ENCODE peak calls at places on chromosomes 16 and 17, in nine cellular contexts. Q is GM12891, X is heart left ventricle, D is stomach, K is tibial nerve, B is lower leg skin, M is transverse colon, F is IMR-90, S is Peyer's patch. L is an unnamed sample.

GRCh38 chr16:56195151-56195550 is 3.9 kb downstream of the GNAO1 start:
- DNase-seq in Q (no peak), X (no peak), D (no peak), K (no peak), B (no peak), M (no peak), F (no peak), S (no peak), L (no peak)

GRCh38 chr17:70251704-70252103 is 82.4 kb downstream of the KCNJ2 start:
- DNase-seq in Q (no peak), X (no peak), D (no peak), K (no peak), B (no peak), M (no peak), F (no peak), S (no peak), L (no peak)

GRCh38 chr16:87874639-87875472 is 5.5 kb upstream of the SLC7A5 start:
- DNase-seq in Q (no peak), X (no peak), D (no peak), K (no peak), B (no peak), M (no peak), F (no peak), S (no peak), L (no peak)

GRCh38 chr17:75625813-75626486 is 7.3 kb upstream of the SMIM5 start:
- DNase-seq in Q (peak; percentile 88), X (peak; percentile 58), D (no peak), K (no peak), B (no peak), M (no peak), F (peak; percentile 4), S (no peak), L (no peak)

GRCh38 chr16:85451646-85452363 is 161.3 kb upstream of the GSE1 start:
- DNase-seq in Q (no peak), X (no peak), D (no peak), K (no peak), B (no peak), M (no peak), F (no peak), S (no peak), L (no peak)

GRCh38 chr17:1179635-1180433 is at the start of gene ABR:
- DNase-seq in Q (peak; percentile 74), X (peak; percentile 81), D (peak; percentile 51), K (no peak), B (no peak), M (peak; percentile 46), F (peak; percentile 26), S (peak; percentile 71), L (peak; percentile 81)

GRCh38 chr17:77038860-77039555 is 101.8 kb upstream of the SEC14L1 start:
- DNase-seq in Q (no peak), X (no peak), D (no peak), K (no peak), B (no peak), M (no peak), F (no peak), S (no peak), L (no peak)

GRCh38 chr17:81365148-81365600 is 30.1 kb upstream of the BAHCC1 start:
- DNase-seq in Q (no peak), X (peak; percentile 74), D (peak; percentile 89), K (no peak), B (no peak), M (peak; percentile 77), F (peak; percentile 84), S (peak; percentile 86), L (no peak)

DNA sequence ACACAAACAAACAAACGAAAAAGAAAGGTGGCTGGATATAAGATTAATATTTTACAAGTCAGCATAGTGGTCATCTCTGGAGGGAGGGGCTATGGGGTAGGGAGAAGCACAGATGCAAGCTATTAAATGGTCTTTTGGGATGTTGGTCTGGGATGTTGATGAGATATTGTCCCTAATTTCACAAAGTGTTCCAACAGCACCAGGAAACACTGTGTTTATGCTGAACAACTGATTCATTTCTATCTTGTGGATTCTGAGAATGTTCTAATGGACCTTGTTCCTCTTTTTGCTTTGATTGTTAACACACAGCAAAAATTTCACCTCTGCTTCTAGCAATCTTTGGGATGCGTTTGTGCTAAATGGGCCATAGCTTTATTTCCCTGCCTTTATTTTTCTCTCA is 9.7 kb downstream of the PECAM1 start:
- DNase-seq in Q (no peak), X (no peak), D (no peak), K (no peak), B (no peak), M (no peak), F (no peak), S (no peak), L (no peak)
- TF ChIP-seq POLR2A in Q (no peak), X (no peak), D (no peak), K (no peak), B (no peak), M (no peak), F (no peak), S (no peak), L (no peak)

DNA sequence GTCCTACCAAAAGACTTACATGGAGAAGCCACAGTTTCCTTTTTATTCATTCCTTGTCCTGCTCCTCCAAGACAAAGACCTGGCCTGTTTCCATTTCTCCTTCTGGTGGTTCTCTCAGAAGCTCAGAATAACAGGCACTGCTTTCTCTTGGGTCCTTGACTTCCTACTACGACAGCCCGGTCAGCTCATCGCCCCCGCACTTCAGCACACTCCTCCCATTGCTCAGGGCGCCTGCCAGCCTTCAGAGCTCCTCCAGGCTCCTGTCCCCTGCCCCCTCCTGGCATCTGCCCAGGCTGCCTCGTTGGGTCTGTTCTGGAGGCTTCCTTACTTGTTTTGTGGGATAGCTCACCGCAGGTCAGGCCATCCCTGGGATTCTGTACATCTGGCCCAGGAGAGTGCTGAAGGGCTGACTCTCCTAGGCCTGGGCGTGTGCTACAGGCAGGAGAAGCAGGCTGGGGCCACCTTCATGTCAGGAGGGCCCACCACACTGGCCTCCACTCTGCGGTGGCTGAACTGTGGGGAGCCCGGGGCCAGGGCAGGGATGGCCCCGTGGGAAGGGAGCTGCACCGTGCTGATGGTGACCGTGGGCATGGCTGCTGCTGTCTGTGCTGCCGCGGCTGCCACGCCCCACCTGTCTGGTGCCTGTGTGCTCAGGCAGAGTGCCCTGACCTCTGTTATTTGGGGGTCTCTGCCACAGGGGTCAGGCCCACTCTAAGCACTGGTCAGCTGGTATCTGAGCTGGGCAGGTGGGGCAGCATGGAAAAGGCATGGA is 17.7 kb downstream of the TCF25 start:
- DNase-seq in Q (no peak), X (no peak), D (no peak), K (no peak), B (no peak), M (no peak), F (no peak), S (no peak), L (no peak)
- TF ChIP-seq POLR2A in Q (no peak), X (no peak), D (no peak), K (no peak), B (no peak), M (no peak), F (no peak), S (no peak), L (no peak)

GRCh38 chr17:55343900-55344513 is 77.6 kb downstream of the MMD start:
- DNase-seq in Q (no peak), X (no peak), D (no peak), K (no peak), B (no peak), M (no peak), F (no peak), S (no peak), L (no peak)

GRCh38 chr17:55346658-55347057 is 75.0 kb downstream of the MMD start:
- DNase-seq in Q (no peak), X (no peak), D (no peak), K (no peak), B (no peak), M (no peak), F (no peak), S (no peak), L (no peak)

GRCh38 chr17:55344514-55344997 is 77.1 kb downstream of the MMD start:
- DNase-seq in Q (no peak), X (no peak), D (no peak), K (no peak), B (no peak), M (no peak), F (no peak), S (no peak), L (no peak)

GRCh38 chr17:55343114-55343513 is 78.4 kb downstream of the HLF start:
- DNase-seq in Q (no peak), X (no peak), D (no peak), K (no peak), B (no peak), M (no peak), F (no peak), S (no peak), L (no peak)

GRCh38 chr17:55345132-55345531 is 76.5 kb downstream of the MMD start:
- DNase-seq in Q (no peak), X (no peak), D (no peak), K (no peak), B (no peak), M (no peak), F (no peak), S (no peak), L (no peak)
- TF ChIP-seq POLR2A in Q (no peak), X (no peak), D (no peak), K (no peak), B (no peak), M (no peak), F (no peak), S (no peak), L (no peak)

GRCh38 chr16:4273858-4274291 is 1.1 kb upstream of the TFAP4 start:
- DNase-seq in Q (no peak), X (peak; percentile 82), D (peak; percentile 62), K (no peak), B (peak; percentile 48), M (peak; percentile 55), F (peak; percentile 22), S (peak; percentile 70), L (peak; percentile 83)

GRCh38 chr16:4272114-4272954 is 489 bp downstream of the TFAP4 start:
- DNase-seq in Q (no peak), X (peak; percentile 76), D (peak; percentile 45), K (no peak), B (no peak), M (peak; percentile 52), F (no peak), S (peak; percentile 82), L (peak; percentile 78)

GRCh38 chr16:4270595-4270994 is 2.2 kb downstream of the TFAP4 start:
- DNase-seq in Q (no peak), X (no peak), D (no peak), K (no peak), B (no peak), M (no peak), F (no peak), S (no peak), L (no peak)

GRCh38 chr16:4270091-4270490 is 2.7 kb downstream of the TFAP4 start:
- DNase-seq in Q (no peak), X (no peak), D (no peak), K (no peak), B (no peak), M (no peak), F (no peak), S (no peak), L (no peak)

DNA sequence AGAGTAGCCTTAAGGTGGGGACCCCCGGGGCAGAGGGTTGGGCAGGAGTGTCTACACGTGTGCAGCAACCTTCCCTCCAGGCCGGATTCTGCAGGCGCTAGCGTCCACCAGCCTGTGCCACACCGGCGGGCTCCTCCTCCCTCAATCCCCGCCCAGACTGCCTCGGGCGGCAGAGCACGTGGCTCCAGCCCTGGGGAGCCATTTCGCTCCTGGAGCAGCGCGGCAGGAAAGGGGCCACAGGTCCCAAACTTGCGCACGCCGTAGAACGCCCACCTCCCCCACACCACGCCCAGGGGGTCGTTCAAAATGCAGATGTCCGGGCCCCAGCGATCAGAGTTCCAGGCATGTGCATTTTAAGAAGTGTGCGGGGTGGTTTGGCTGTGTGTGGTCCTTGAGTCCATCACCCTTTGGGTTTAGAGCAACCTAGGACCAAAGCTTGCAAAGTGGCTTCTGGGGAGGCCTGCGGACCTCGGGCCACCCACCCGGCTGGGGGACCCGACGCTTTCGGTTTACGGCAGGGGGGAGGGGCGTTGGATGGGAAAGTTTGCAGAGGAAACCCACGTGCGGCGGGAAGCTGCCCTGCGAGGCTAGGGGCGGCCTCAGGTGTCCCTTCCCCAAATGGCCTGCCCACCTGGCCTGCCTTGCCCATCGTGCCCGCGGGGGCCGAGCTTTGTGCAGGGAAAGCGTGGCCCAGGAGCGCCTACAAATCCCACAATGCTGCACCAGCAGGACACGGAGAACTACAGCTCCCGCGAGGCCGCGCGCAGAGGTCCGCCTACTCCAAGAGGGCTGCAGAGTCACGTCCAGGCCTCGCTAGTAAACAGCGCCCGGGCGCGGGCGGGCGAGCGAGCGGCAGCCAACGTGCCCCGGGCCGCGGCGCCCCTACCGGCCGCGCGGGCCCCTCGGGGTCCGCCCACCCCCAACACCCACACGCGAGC is 1.4 kb downstream of the TFAP4 start:
- DNase-seq in Q (peak; percentile 88), X (peak; percentile 96), D (peak; percentile 92), K (peak; percentile 85), B (peak; percentile 91), M (peak; percentile 93), F (peak; percentile 91), S (peak; percentile 97), L (peak; percentile 94)
- TF ChIP-seq POLR2A in Q (peak; percentile 50), X (no peak), D (no peak), K (peak; percentile 68), B (no peak), M (no peak), F (no peak), S (no peak), L (peak; percentile 11)